ENCODE peak calls at places on chromosomes 7 and 10, in five cellular contexts. I, L, R, U and N are unnamed samples.

GRCh38 chr10:71638577-71639411 is 80.8 kb downstream of the C10orf105 start:
- DNase-seq in I (no peak), L (peak; percentile 78), R (no peak), U (no peak), N (no peak)

GRCh38 chr10:78307576-78307975 is 273.9 kb downstream of the RPS24 start:
- DNase-seq in I (no peak), L (no peak), R (no peak), U (no peak), N (no peak)

GRCh38 chr7:137020351-137020750 is 151.9 kb downstream of the CHRM2 start:
- DNase-seq in I (peak; percentile 45), L (no peak), R (no peak), U (no peak), N (no peak)

GRCh38 chr10:78802866-78803265 is 265.9 kb upstream of the ZMIZ1 start:
- DNase-seq in I (peak; percentile 79), L (no peak), R (peak; percentile 53), U (no peak), N (no peak)

GRCh38 chr10:51206471-51206870 is 132.2 kb downstream of the PRKG1 start:
- DNase-seq in I (no peak), L (no peak), R (no peak), U (no peak), N (no peak)

GRCh38 chr7:41047789-41048191 is 655.1 kb downstream of the INHBA start:
- DNase-seq in I (peak; percentile 77), L (no peak), R (peak; percentile 91), U (no peak), N (no peak)

GRCh38 chr7:137313196-137313595 is 30.3 kb downstream of the PTN start:
- DNase-seq in I (peak; percentile 27), L (no peak), R (no peak), U (no peak), N (no peak)

GRCh38 chr10:7686351-7687171 is 16.6 kb upstream of the ITIH2 start:
- DNase-seq in I (no peak), L (no peak), R (no peak), U (no peak), N (no peak)

GRCh38 chr10:117140525-117140902 is 2.4 kb upstream of the VAX1 start:
- DNase-seq in I (no peak), L (peak; percentile 17), R (no peak), U (no peak), N (peak; percentile 50)

GRCh38 chr10:3886666-3887251 is 101.8 kb upstream of the KLF6 start:
- DNase-seq in I (peak; percentile 96), L (peak; percentile 83), R (peak; percentile 96), U (no peak), N (no peak)

GRCh38 chr7:22393825-22394458 is 37.0 kb upstream of the RAPGEF5 start:
- DNase-seq in I (peak; percentile 48), L (peak; percentile 18), R (no peak), U (no peak), N (no peak)

GRCh38 chr10:43965033-43965917 is 316.6 kb upstream of the ZNF32 start:
- DNase-seq in I (peak; percentile 26), L (peak; percentile 14), R (peak; percentile 68), U (no peak), N (no peak)

GRCh38 chr7:41621953-41622831 is 80.7 kb downstream of the INHBA start:
- DNase-seq in I (no peak), L (no peak), R (no peak), U (no peak), N (no peak)

GRCh38 chr7:5872326-5872725 is 8.3 kb upstream of the OCM start:
- DNase-seq in I (peak; percentile 55), L (no peak), R (peak; percentile 94), U (no peak), N (no peak)

GRCh38 chr10:784377-784758 is 94.9 kb upstream of the DIP2C start:
- DNase-seq in I (no peak), L (peak; percentile 79), R (no peak), U (no peak), N (peak; percentile 56)

GRCh38 chr7:85734823-85735222 is 548.0 kb upstream of the SEMA3D start:
- DNase-seq in I (no peak), L (no peak), R (no peak), U (no peak), N (no peak)

GRCh38 chr7:12670071-12670729 is 17.2 kb upstream of the ARL4A start:
- DNase-seq in I (peak; percentile 87), L (no peak), R (peak; percentile 71), U (no peak), N (no peak)

GRCh38 chr10:130606001-130606405 is 469.8 kb downstream of the GLRX3 start:
- DNase-seq in I (no peak), L (no peak), R (no peak), U (no peak), N (no peak)

GRCh38 chr7:161786-162185 is 30.6 kb upstream of the FAM20C start:
- DNase-seq in I (no peak), L (no peak), R (no peak), U (no peak), N (no peak)

GRCh38 chr10:88117227-88117626 is 253.8 kb downstream of the PTEN start:
- DNase-seq in I (no peak), L (no peak), R (no peak), U (no peak), N (no peak)

GRCh38 chr7:5494683-5495561 is 71.3 kb upstream of the TNRC18 start:
- DNase-seq in I (peak; percentile 69), L (peak; percentile 87), R (peak; percentile 76), U (peak; percentile 69), N (peak; percentile 89)

GRCh38 chr10:74244097-74244685 is 93.2 kb downstream of the ADK start:
- DNase-seq in I (peak; percentile 73), L (no peak), R (peak; percentile 56), U (peak; percentile 21), N (no peak)

GRCh38 chr7:107427462-107427861 is 42.4 kb upstream of the GPR22 start:
- DNase-seq in I (no peak), L (no peak), R (no peak), U (no peak), N (no peak)

GRCh38 chr7:93944673-93945072 is 23.1 kb downstream of the GNG11 start:
- DNase-seq in I (peak; percentile 38), L (no peak), R (no peak), U (no peak), N (no peak)

GRCh38 chr7:42876182-42877068 is 35.4 kb downstream of the C7orf25 start:
- DNase-seq in I (peak; percentile 51), L (peak; percentile 72), R (peak; percentile 68), U (peak; percentile 46), N (peak; percentile 72)

GRCh38 chr10:12635127-12635541 is 285.8 kb downstream of the CAMK1D start:
- DNase-seq in I (peak; percentile 52), L (no peak), R (peak; percentile 73), U (no peak), N (no peak)

GRCh38 chr10:82888809-82889455 is 1013.9 kb downstream of the NRG3 start:
- DNase-seq in I (no peak), L (peak; percentile 87), R (no peak), U (peak; percentile 5), N (peak; percentile 57)

DNA sequence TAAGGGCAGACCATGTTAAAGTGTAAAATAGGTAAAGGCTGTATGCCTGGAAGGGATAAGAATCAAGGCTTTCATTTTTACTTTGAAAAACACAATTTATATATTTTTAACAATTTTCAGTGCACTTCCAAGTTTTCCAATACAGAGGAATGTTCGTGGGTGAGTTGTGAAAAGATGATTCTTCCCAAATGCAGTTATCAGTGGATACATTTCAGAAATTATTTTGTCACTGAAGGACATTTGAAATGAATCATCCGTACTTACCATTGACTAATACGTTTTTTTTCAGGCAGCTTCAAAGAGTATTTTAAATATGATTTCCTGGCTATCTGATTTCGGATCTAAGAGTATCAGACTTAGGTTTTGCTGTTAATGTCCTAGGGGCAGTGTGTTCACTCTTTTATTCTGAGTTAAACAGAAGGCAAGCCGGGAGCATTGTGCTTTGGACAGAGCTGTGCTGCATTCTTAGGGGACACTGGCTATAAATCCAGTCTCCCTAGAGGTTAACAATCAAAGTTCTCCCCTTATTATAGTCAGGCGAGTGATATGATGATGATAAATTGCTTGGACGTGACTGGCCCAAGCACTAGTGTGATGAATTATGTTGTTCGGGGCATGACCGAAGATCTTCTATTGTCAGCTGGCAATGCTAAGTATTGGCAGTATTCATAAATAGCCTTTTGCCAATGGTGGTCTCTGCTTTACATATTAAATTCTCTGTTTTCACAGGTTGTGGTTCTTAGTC is 4.5 kb downstream of the PTER start:
- DNase-seq in I (peak; percentile 19), L (no peak), R (no peak), U (no peak), N (no peak)
- H3K4ac ChIP-seq in I (no peak overlapping the region), L (no peak overlapping the region), R (no peak overlapping the region), U (no peak overlapping the region), N (no peak overlapping the region)

GRCh38 chr7:139230484-139230773 is 608 bp upstream of the UBN2 start:
- DNase-seq in I (no peak), L (no peak), R (no peak), U (no peak), N (no peak)

GRCh38 chr7:139230774-139231512 is at the start of gene UBN2:
- DNase-seq in I (peak; percentile 97), L (peak; percentile 99), R (peak; percentile 98), U (peak; percentile 98), N (peak; percentile 99)

GRCh38 chr7:139232377-139232717 is 1.3 kb downstream of the UBN2 start:
- DNase-seq in I (peak; percentile 24), L (no peak), R (no peak), U (no peak), N (no peak)

GRCh38 chr7:139232893-139233292 is 1.9 kb downstream of the UBN2 start:
- DNase-seq in I (peak; percentile 51), L (no peak), R (peak; percentile 55), U (no peak), N (no peak)

GRCh38 chr7:139231513-139232376 is 708 bp downstream of the UBN2 start:
- DNase-seq in I (peak; percentile 6), L (peak; percentile 50), R (peak; percentile 64), U (peak; percentile 9), N (peak; percentile 32)
- H3K4ac ChIP-seq in I (peak overlapping the region; percentile 85), L (no peak overlapping the region), R (peak overlapping the region; percentile 50), U (no peak overlapping the region), N (no peak overlapping the region)

GRCh38 chr7:47540053-47540386 is 41.9 kb downstream of the TNS3 start:
- DNase-seq in I (no peak), L (no peak), R (no peak), U (no peak), N (no peak)
- H3K4ac ChIP-seq in I (peak overlapping the region; percentile 81), L (no peak overlapping the region), R (peak overlapping the region; percentile 75), U (no peak overlapping the region), N (no peak overlapping the region)

GRCh38 chr7:134785842-134786241 is 6.4 kb downstream of the CALD1 start:
- DNase-seq in I (no peak), L (no peak), R (no peak), U (no peak), N (no peak)

GRCh38 chr7:134787064-134787463 is 7.6 kb downstream of the CALD1 start:
- DNase-seq in I (no peak), L (no peak), R (peak; percentile 47), U (no peak), N (no peak)

GRCh38 chr7:134787720-134788119 is 8.3 kb downstream of the CALD1 start:
- DNase-seq in I (no peak), L (no peak), R (no peak), U (no peak), N (no peak)

GRCh38 chr7:134789967-134790685 is 10.7 kb downstream of the CALD1 start:
- DNase-seq in I (peak; percentile 76), L (peak; percentile 54), R (peak; percentile 96), U (no peak), N (no peak)

DNA sequence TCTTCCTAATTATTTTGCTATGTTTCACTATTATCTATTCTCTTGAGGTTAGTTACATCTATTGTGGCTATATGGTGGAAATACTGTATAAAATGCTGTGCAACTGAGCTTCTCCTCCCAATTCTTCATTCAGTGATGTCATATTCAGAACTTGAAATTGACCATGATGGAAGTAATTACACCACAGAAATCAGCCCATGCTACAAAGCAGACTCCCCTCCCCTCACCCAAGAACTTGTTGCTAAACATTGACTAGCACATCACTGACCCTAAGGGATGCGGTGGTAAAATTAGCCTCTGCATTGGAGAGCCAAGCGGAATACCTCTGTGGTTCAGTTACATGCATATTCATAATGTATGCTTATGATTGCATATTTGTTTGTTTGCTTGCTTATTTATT is 8.8 kb downstream of the CALD1 start:
- DNase-seq in I (no peak), L (no peak), R (no peak), U (no peak), N (no peak)
- H3K4ac ChIP-seq in I (no peak overlapping the region), L (no peak overlapping the region), R (no peak overlapping the region), U (no peak overlapping the region), N (no peak overlapping the region)